ENCODE peak calls at places on chromosomes 11 and 22, in ten cellular contexts. A, C, I, Y, J, P, B, D, N and W are unnamed samples.

GRCh38 chr11:67267188-67268035 is 1.1 kb downstream of the GRK2 start:
- DNase-seq in I (peak; percentile 83), A (no peak), P (no peak), B (no peak), Y (peak; percentile 43), C (no peak), N (no peak), D (peak; percentile 96), J (no peak), W (peak; percentile 74)

GRCh38 chr11:122671270-122671906 is 15.9 kb downstream of the UBASH3B start:
- DNase-seq in Y (no peak), I (no peak), P (no peak), J (no peak), D (no peak), C (peak; percentile 31), A (no peak), N (no peak), B (no peak), W (no peak)

GRCh38 chr22:28810839-28811491 is 10.6 kb upstream of the XBP1 start:
- DNase-seq in J (no peak), B (no peak), D (peak; percentile 65), I (no peak), Y (no peak), A (no peak), N (no peak), C (no peak), P (no peak), W (no peak)

GRCh38 chr11:61847914-61848581 is 19.9 kb downstream of the FADS2 start:
- DNase-seq in J (no peak), Y (no peak), I (no peak), B (no peak), P (no peak), C (no peak), A (no peak), D (no peak), N (no peak), W (no peak)

GRCh38 chr11:92082652-92083051 is 142.0 kb upstream of the FAT3 start:
- DNase-seq in P (no peak), Y (no peak), A (no peak), I (no peak), J (no peak), N (no peak), B (no peak), C (no peak), D (no peak), W (no peak)

GRCh38 chr11:2166091-2166851 is 5.3 kb upstream of the INS start:
- DNase-seq in C (peak; percentile 42), Y (peak; percentile 37), N (peak; percentile 79), D (no peak), I (peak; percentile 42), J (peak; percentile 69), B (peak; percentile 35), P (peak; percentile 9), A (no peak), W (peak; percentile 63)

GRCh38 chr11:11534981-11535380 is 86.8 kb downstream of the GALNT18 start:
- DNase-seq in J (no peak), Y (no peak), B (no peak), D (no peak), P (peak; percentile 12), I (no peak), C (no peak), N (no peak), A (no peak), W (no peak)

GRCh38 chr11:61024938-61025818 is 53.7 kb downstream of the CD6 start:
- DNase-seq in B (no peak), A (no peak), N (no peak), C (no peak), J (no peak), I (no peak), P (no peak), Y (no peak), D (no peak), W (no peak)

GRCh38 chr22:50146440-50147228 is 23.9 kb upstream of the PANX2 start:
- DNase-seq in N (no peak), Y (peak; percentile 74), C (peak; percentile 72), I (peak; percentile 64), B (peak; percentile 77), P (peak; percentile 58), D (peak; percentile 75), A (peak; percentile 32), J (no peak), W (peak; percentile 82)

GRCh38 chr22:22009661-22010060 is 27.1 kb upstream of the TOP3B start:
- DNase-seq in Y (no peak), C (no peak), A (no peak), N (no peak), B (no peak), D (no peak), I (no peak), P (no peak), J (no peak), W (no peak)

GRCh38 chr22:26672060-26672471 is 14.7 kb downstream of the MIAT start:
- DNase-seq in Y (peak; percentile 41), N (no peak), I (peak; percentile 21), B (no peak), C (no peak), P (no peak), D (peak; percentile 60), J (no peak), A (no peak), W (no peak)

GRCh38 chr22:26667140-26667539 is 9.8 kb downstream of the MIAT start:
- DNase-seq in C (no peak), P (no peak), J (no peak), D (no peak), I (no peak), B (no peak), N (no peak), A (no peak), Y (no peak), W (no peak)

GRCh38 chr22:26670459-26670858 is 13.1 kb downstream of the MIAT start:
- DNase-seq in A (no peak), B (no peak), N (no peak), Y (no peak), I (no peak), P (no peak), J (no peak), D (no peak), C (no peak), W (no peak)

GRCh38 chr22:26671317-26672059 is 14.1 kb downstream of the MIAT start:
- DNase-seq in I (peak; percentile 45), B (no peak), A (no peak), D (peak; percentile 87), P (no peak), N (peak; percentile 58), C (no peak), J (no peak), Y (peak; percentile 58), W (peak; percentile 46)

DNA sequence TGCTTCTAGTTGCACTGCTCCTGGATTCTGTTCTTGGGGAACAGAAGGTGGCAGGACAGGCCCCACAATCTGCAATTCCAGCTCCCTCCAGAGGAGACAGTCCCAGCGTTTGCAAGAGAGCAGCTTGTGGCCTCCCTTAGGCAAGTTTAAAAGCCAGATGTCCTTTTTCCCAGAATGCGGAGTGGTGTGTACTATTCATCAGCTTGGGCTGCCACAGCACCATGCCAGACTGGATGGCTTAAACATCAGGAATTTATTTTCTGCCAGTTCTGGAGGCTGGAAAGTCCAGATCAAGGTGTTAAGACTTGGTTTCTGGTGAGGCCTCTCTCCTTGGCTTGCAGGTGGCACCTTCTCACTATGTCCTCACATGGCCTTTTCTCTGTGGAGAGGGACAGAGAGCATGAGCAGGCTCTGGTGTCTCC is 11.7 kb downstream of the MIAT start:
- DNase-seq in I (no peak), B (peak; percentile 27), D (peak; percentile 54), P (no peak), N (peak; percentile 83), A (peak; percentile 62), J (peak; percentile 76), Y (no peak), C (peak; percentile 76), W (peak; percentile 86)
- TF ChIP-seq CTCF in I (no peak), B (peak; percentile 33), D (no peak), P (peak; percentile 53), N (peak; percentile 54), A (peak; percentile 69), J (peak; percentile 58), Y (no peak), C (peak; percentile 25), W (peak; percentile 62)

DNA sequence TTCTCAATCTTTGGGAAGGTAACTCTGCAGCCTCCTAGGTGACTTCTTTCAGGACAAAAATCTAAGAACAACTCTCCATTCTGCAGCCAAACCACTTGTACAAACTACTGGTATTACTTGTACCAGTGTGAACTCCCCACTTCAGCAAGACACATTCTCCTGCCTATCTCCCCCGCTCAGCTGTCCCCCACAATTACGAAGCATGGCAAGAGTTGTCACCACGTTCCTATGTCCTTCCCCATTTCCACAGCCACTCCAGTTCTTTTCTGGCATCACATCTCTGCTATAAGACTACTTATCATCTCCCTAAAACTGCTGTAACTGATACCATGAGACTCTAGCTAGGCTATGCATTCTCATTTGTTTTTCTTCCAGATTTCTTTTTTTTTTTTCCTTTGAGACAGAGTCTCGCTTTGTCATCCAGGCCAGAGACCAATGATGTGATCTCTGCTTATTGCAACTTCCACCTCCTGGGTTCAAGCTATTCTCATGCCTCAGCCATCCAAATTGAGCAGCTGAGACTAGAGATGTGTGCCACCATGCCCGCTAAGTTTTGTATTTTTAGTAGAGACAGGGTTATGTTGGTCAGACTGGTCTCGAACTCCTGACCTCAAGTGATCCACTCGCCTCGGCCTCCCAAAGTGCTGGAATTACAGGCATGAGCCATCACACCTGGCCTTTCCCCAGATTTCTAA is 71.9 kb upstream of the CDON start:
- DNase-seq in D (no peak), B (no peak), C (no peak), P (no peak), J (no peak), Y (no peak), N (no peak), I (no peak), A (no peak), W (no peak)
- H3K4me1 ChIP-seq in D (no peaks in the 10 kb centered on the region), B (no peaks in the 10 kb centered on the region), C (peaks cover 11% of the 10 kb centered on the region), P (peaks cover 4% of the 10 kb centered on the region), J (peaks cover 17% of the 10 kb centered on the region), Y (peaks cover 46% of the 10 kb centered on the region), N (peaks cover 16% of the 10 kb centered on the region), I (no peaks in the 10 kb centered on the region), A (peaks cover 11% of the 10 kb centered on the region), W (no peaks in the 10 kb centered on the region)

DNA sequence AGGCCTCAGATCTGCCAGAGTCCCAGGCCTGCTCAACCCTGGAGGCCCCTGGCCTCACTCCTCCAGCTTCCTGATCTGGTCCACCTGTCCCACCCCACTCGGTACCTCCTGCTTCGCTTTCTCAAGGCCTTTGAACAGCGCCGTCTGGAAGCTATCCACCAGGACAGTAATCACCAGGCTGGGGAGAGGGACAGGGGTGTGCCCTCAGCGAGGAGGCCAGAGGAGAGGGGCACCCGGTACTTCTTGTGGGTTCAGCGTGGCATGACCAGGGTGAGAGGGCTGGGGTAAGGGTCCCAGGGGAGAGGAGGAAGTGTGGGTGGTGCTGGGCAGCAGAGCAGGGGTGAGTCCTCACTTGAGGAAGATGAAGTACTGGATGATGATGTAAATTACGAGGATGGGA is 6.1 kb downstream of the CATSPER1 start:
- DNase-seq in C (no peak), Y (no peak), P (no peak), A (no peak), N (no peak), D (no peak), J (no peak), I (no peak), B (no peak), W (no peak)
- H3K27ac ChIP-seq in C (peak overlapping the region; percentile 77), Y (no peak overlapping the region), P (no peak overlapping the region), A (peak overlapping the region; percentile 48), N (no peak overlapping the region), D (no peak overlapping the region), J (no peak overlapping the region), I (no peak overlapping the region), B (no peak overlapping the region), W (no peak overlapping the region)

DNA sequence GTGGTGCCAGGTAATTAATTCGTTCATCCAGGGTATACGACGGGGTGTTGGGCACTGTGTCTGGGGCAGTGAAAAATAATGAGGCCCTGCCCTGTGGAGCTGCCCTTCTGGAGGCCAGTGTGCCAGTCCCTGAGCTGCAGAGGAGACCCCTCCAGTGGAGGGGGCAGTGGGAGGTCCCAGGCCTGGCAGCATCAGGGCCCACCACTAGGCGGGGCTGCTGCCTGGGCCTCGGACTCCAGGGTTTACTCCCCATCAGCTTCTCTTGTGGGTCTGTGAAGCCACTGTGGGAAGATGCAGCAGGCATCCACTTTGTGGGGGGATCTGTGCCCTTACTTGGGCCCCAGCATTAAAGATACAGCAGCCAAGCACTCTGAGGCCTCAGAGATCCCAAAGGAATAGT is 17.4 kb upstream of the TMPRSS6 start:
- DNase-seq in J (peak; percentile 56), C (no peak), D (no peak), P (no peak), Y (no peak), N (peak; percentile 33), I (no peak), A (no peak), B (no peak), W (no peak)
- TF ChIP-seq CTCF in J (peak; percentile 80), C (peak; percentile 28), D (peak; percentile 39), P (no peak), Y (no peak), N (peak; percentile 70), I (peak; percentile 37), A (peak; percentile 70), B (peak; percentile 14), W (no peak)